ENCODE peak calls at places on chromosomes 1 and 21, in four cellular contexts. One of them, this sample, is unnamed.

GRCh38 chr21:36330904-36331303 is 10.9 kb downstream of the MORC3 start:
- DNase-seq in HepG2: peak; percentile 51
- DNase-seq in GM12878: peak; percentile 16
- DNase-seq in H1: no peak
- DNase-seq in this sample: peak; percentile 65

GRCh38 chr1:64417828-64418227 is 52.1 kb upstream of the CACHD1 start:
- DNase-seq in HepG2: no peak
- DNase-seq in GM12878: no peak
- DNase-seq in H1: no peak
- DNase-seq in this sample: no peak

GRCh38 chr21:44815852-44816628 is 1.8 kb downstream of the SUMO3 start:
- DNase-seq in HepG2: peak; percentile 37
- DNase-seq in GM12878: no peak
- DNase-seq in H1: no peak
- DNase-seq in this sample: no peak

GRCh38 chr1:110786802-110787327 is 86.1 kb upstream of the CD53 start:
- DNase-seq in HepG2: no peak
- DNase-seq in GM12878: no peak
- DNase-seq in H1: no peak
- DNase-seq in this sample: no peak

GRCh38 chr1:201790261-201790660 is 38.7 kb upstream of the IPO9 start:
- DNase-seq in HepG2: no peak
- DNase-seq in GM12878: no peak
- DNase-seq in H1: no peak
- DNase-seq in this sample: no peak

GRCh38 chr1:118659646-118660045 is 328.5 kb downstream of the TBX15 start:
- DNase-seq in HepG2: no peak
- DNase-seq in GM12878: no peak
- DNase-seq in H1: no peak
- DNase-seq in this sample: no peak

GRCh38 chr1:215076312-215076711 is 6.2 kb upstream of the KCNK2 start:
- DNase-seq in HepG2: peak; percentile 34
- DNase-seq in GM12878: no peak
- DNase-seq in H1: no peak
- DNase-seq in this sample: peak; percentile 31

GRCh38 chr21:20997633-20998455 is at the start of gene NCAM2:
- DNase-seq in HepG2: peak; percentile 9
- DNase-seq in GM12878: no peak
- DNase-seq in H1: no peak
- DNase-seq in this sample: peak; percentile 70

GRCh38 chr1:101291562-101292035 is 54.8 kb downstream of the S1PR1 start:
- DNase-seq in HepG2: peak; percentile 83
- DNase-seq in GM12878: no peak
- DNase-seq in H1: no peak
- DNase-seq in this sample: no peak

GRCh38 chr1:21290546-21290944 is 282 bp upstream of the ECE1 start:
- DNase-seq in HepG2: no peak
- DNase-seq in GM12878: peak; percentile 43
- DNase-seq in H1: no peak
- DNase-seq in this sample: no peak

GRCh38 chr1:6271001-6271400 is 10.1 kb upstream of the GPR153 start:
- DNase-seq in HepG2: no peak
- DNase-seq in GM12878: no peak
- DNase-seq in H1: no peak
- DNase-seq in this sample: no peak

GRCh38 chr1:95408506-95409136 is 174.6 kb downstream of the RWDD3 start:
- DNase-seq in HepG2: no peak
- DNase-seq in GM12878: no peak
- DNase-seq in H1: no peak
- DNase-seq in this sample: no peak

GRCh38 chr1:112904831-112905227 is 51.2 kb downstream of the SLC16A1 start:
- DNase-seq in HepG2: no peak
- DNase-seq in GM12878: no peak
- DNase-seq in H1: no peak
- DNase-seq in this sample: no peak

GRCh38 chr1:236204656-236205055 is 62.3 kb downstream of the GPR137B start:
- DNase-seq in HepG2: no peak
- DNase-seq in GM12878: no peak
- DNase-seq in H1: no peak
- DNase-seq in this sample: no peak

GRCh38 chr1:32773018-32773763 is 44.0 kb downstream of the YARS1 start:
- DNase-seq in HepG2: peak; percentile 53
- DNase-seq in GM12878: peak; percentile 20
- DNase-seq in H1: peak; percentile 74
- DNase-seq in this sample: peak; percentile 95

GRCh38 chr1:183619719-183620118 is 15.9 kb downstream of the ARPC5 start:
- DNase-seq in HepG2: no peak
- DNase-seq in GM12878: no peak
- DNase-seq in H1: no peak
- DNase-seq in this sample: no peak

GRCh38 chr1:209335090-209335692 is 248.3 kb upstream of the CAMK1G start:
- DNase-seq in HepG2: peak; percentile 3
- DNase-seq in GM12878: no peak
- DNase-seq in H1: peak; percentile 33
- DNase-seq in this sample: peak; percentile 71

GRCh38 chr1:209062863-209063262 is 520.7 kb upstream of the CAMK1G start:
- DNase-seq in HepG2: no peak
- DNase-seq in GM12878: no peak
- DNase-seq in H1: no peak
- DNase-seq in this sample: no peak

GRCh38 chr1:88650676-88651418 is 33.2 kb upstream of the PKN2 start:
- DNase-seq in HepG2: no peak
- DNase-seq in GM12878: no peak
- DNase-seq in H1: no peak
- DNase-seq in this sample: no peak

GRCh38 chr1:237250055-237250454 is 208.1 kb downstream of the RYR2 start:
- DNase-seq in HepG2: no peak
- DNase-seq in GM12878: no peak
- DNase-seq in H1: no peak
- DNase-seq in this sample: no peak

GRCh38 chr21:37075214-37075770 is 2.2 kb downstream of the TTC3 start:
- DNase-seq in HepG2: no peak
- DNase-seq in GM12878: no peak
- DNase-seq in H1: no peak
- DNase-seq in this sample: no peak

GRCh38 chr1:7425229-7425628 is 345.9 kb upstream of the VAMP3 start:
- DNase-seq in HepG2: no peak
- DNase-seq in GM12878: no peak
- DNase-seq in H1: no peak
- DNase-seq in this sample: no peak

GRCh38 chr1:36766481-36766880 is 267.8 kb downstream of the GRIK3 start:
- DNase-seq in HepG2: no peak
- DNase-seq in GM12878: no peak
- DNase-seq in H1: no peak
- DNase-seq in this sample: no peak

GRCh38 chr21:14913576-14914146 is 151.1 kb downstream of the NRIP1 start:
- DNase-seq in HepG2: no peak
- DNase-seq in GM12878: no peak
- DNase-seq in H1: no peak
- DNase-seq in this sample: no peak

GRCh38 chr1:87334351-87335174 is 5.9 kb downstream of the LMO4 start:
- DNase-seq in HepG2: no peak
- DNase-seq in GM12878: no peak
- DNase-seq in H1: no peak
- DNase-seq in this sample: peak; percentile 34

DNA sequence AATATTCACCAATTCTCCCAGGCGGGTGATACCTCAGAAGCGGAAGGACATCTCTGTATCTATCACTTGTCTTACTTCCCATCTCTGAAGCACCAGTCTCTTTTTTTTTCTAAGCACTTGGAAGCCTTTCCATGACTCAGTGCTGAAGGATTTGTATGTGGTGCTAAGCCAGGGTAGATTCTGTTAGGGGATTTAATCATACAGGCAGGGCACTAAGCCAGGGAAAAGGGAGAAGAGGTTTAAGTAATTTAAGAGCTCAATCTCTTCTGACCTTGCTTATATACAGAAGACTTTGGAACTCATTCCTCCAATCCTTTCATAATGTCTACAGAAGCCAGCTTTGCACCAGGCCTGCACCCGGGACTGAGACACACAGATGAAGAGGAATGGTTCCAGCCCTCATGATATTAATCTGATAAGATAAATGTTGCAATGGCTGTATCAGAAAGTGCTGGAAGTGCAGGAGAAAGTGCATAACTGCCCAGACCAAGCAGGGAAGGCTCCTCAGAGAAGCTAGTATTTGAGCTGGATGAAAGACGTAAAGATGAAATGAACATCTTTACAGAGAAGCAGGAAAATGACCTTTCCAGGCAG is 11.0 kb downstream of the FAM163A start:
- DNase-seq in HepG2: no peak
- DNase-seq in GM12878: no peak
- DNase-seq in H1: no peak
- DNase-seq in this sample: no peak
- TF ChIP-seq SP1 in HepG2: no peak
- TF ChIP-seq SP1 in GM12878: no peak
- TF ChIP-seq SP1 in H1: no peak
- TF ChIP-seq SP1 in this sample: no peak

DNA sequence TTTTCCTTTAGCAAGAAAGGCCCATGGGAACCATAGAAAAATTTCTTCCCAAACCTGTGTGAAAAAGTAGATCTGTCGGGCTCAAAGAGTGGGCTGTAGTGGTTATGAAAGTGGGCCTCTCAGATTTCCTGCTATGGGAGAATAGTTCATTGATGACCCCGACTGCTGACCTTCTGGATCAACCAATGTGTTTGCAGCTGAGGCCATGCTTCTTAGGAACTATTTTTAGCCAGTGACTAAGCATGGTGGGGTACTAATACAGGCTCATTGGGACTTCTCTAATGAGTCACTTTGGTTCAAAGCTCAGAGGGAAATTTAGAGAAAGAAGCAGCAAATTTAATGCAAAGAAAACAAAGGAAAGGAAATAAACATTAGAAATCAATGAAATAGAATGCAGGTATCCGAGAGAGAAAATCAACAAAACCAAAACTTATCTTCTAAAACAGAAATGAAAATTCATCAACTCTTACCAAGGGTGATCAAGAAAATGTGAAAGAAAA is 12.6 kb upstream of the PSMA5 start:
- DNase-seq in HepG2: peak; percentile 72
- DNase-seq in GM12878: no peak
- DNase-seq in H1: no peak
- DNase-seq in this sample: no peak
- TF ChIP-seq SUZ12 in HepG2: no peak
- TF ChIP-seq SUZ12 in GM12878: no peak
- TF ChIP-seq SUZ12 in H1: no peak
- TF ChIP-seq SUZ12 in this sample: no peak

GRCh38 chr21:29718081-29718815 is 221.5 kb downstream of the GRIK1 start:
- DNase-seq in HepG2: no peak
- DNase-seq in GM12878: no peak
- DNase-seq in H1: no peak
- DNase-seq in this sample: no peak
- TF ChIP-seq SP1 in HepG2: no peak
- TF ChIP-seq SP1 in GM12878: no peak
- TF ChIP-seq SP1 in H1: no peak
- TF ChIP-seq SP1 in this sample: no peak

GRCh38 chr1:31627930-31628421 is 10.5 kb downstream of the HCRTR1 start:
- DNase-seq in HepG2: no peak
- DNase-seq in GM12878: no peak
- DNase-seq in H1: no peak
- DNase-seq in this sample: no peak

GRCh38 chr1:31632649-31633048 is 12.0 kb downstream of the PEF1 start:
- DNase-seq in HepG2: no peak
- DNase-seq in GM12878: no peak
- DNase-seq in H1: no peak
- DNase-seq in this sample: no peak

GRCh38 chr1:31628931-31629582 is 11.6 kb downstream of the HCRTR1 start:
- DNase-seq in HepG2: no peak
- DNase-seq in GM12878: no peak
- DNase-seq in H1: no peak
- DNase-seq in this sample: no peak

GRCh38 chr1:31637915-31638673 is 6.6 kb downstream of the PEF1 start:
- DNase-seq in HepG2: no peak
- DNase-seq in GM12878: peak; percentile 13
- DNase-seq in H1: no peak
- DNase-seq in this sample: no peak

GRCh38 chr1:31633117-31633516 is 11.6 kb downstream of the PEF1 start:
- DNase-seq in HepG2: peak; percentile 24
- DNase-seq in GM12878: no peak
- DNase-seq in H1: no peak
- DNase-seq in this sample: peak; percentile 74
- TF ChIP-seq SUZ12 in HepG2: no peak
- TF ChIP-seq SUZ12 in GM12878: no peak
- TF ChIP-seq SUZ12 in H1: no peak
- TF ChIP-seq SUZ12 in this sample: no peak

This sample was measured in HEK293T.